ENCODE peak calls at places on chromosomes 13 and 19, in ten cellular contexts. One of them, this sample, is unnamed.

GRCh38 chr19:35704218-35704617 is at the start of gene ZBTB32:
- DNase-seq in A549: no peak
- DNase-seq in H1: peak
- DNase-seq in sigmoid colon: no peak
- DNase-seq in esophagus muscularis mucosa: no peak
- DNase-seq in K562: peak
- DNase-seq in stomach: no peak
- DNase-seq in ovary: no peak
- DNase-seq in tibial nerve: no peak
- DNase-seq in HepG2: no peak
- DNase-seq in this sample: peak

GRCh38 chr19:11659612-11660011 is 62.3 kb downstream of the ZNF627 start:
- DNase-seq in A549: no peak
- DNase-seq in H1: no peak
- DNase-seq in sigmoid colon: no peak
- DNase-seq in esophagus muscularis mucosa: no peak
- DNase-seq in K562: peak
- DNase-seq in stomach: no peak
- DNase-seq in ovary: no peak
- DNase-seq in tibial nerve: no peak
- DNase-seq in HepG2: peak
- DNase-seq in this sample: no peak

GRCh38 chr13:91139232-91139631 is 208.3 kb upstream of the MIR17HG start:
- DNase-seq in A549: no peak
- DNase-seq in H1: no peak
- DNase-seq in sigmoid colon: no peak
- DNase-seq in esophagus muscularis mucosa: no peak
- DNase-seq in K562: no peak
- DNase-seq in stomach: no peak
- DNase-seq in ovary: no peak
- DNase-seq in tibial nerve: no peak
- DNase-seq in HepG2: no peak
- DNase-seq in this sample: no peak

GRCh38 chr13:31038834-31039552 is 106.5 kb downstream of the TEX26 start:
- DNase-seq in A549: no peak
- DNase-seq in H1: no peak
- DNase-seq in sigmoid colon: no peak
- DNase-seq in esophagus muscularis mucosa: no peak
- DNase-seq in K562: no peak
- DNase-seq in stomach: no peak
- DNase-seq in ovary: no peak
- DNase-seq in tibial nerve: no peak
- DNase-seq in HepG2: no peak
- DNase-seq in this sample: no peak

GRCh38 chr13:79227418-79227817 is 178.6 kb downstream of the RBM26 start:
- DNase-seq in A549: no peak
- DNase-seq in H1: no peak
- DNase-seq in sigmoid colon: no peak
- DNase-seq in esophagus muscularis mucosa: no peak
- DNase-seq in K562: no peak
- DNase-seq in stomach: no peak
- DNase-seq in ovary: no peak
- DNase-seq in tibial nerve: no peak
- DNase-seq in HepG2: no peak
- DNase-seq in this sample: no peak

GRCh38 chr19:52689804-52690394 is 44.9 kb downstream of the ZNF611 start:
- DNase-seq in A549: no peak
- DNase-seq in H1: peak
- DNase-seq in sigmoid colon: peak
- DNase-seq in esophagus muscularis mucosa: peak
- DNase-seq in K562: peak
- DNase-seq in stomach: peak
- DNase-seq in ovary: peak
- DNase-seq in tibial nerve: peak
- DNase-seq in HepG2: no peak
- DNase-seq in this sample: peak

GRCh38 chr13:95948646-95949045 is 104.6 kb downstream of the UGGT2 start:
- DNase-seq in A549: no peak
- DNase-seq in H1: no peak
- DNase-seq in sigmoid colon: no peak
- DNase-seq in esophagus muscularis mucosa: no peak
- DNase-seq in K562: no peak
- DNase-seq in stomach: no peak
- DNase-seq in ovary: no peak
- DNase-seq in tibial nerve: no peak
- DNase-seq in HepG2: no peak
- DNase-seq in this sample: no peak

GRCh38 chr19:14048439-14049153 is 13.3 kb downstream of the PALM3 start:
- DNase-seq in A549: peak
- DNase-seq in H1: peak
- DNase-seq in sigmoid colon: no peak
- DNase-seq in esophagus muscularis mucosa: peak
- DNase-seq in K562: peak
- DNase-seq in stomach: peak
- DNase-seq in ovary: no peak
- DNase-seq in tibial nerve: peak
- DNase-seq in HepG2: peak
- DNase-seq in this sample: peak

GRCh38 chr19:55109527-55110291 is 7.7 kb downstream of the PPP1R12C start:
- DNase-seq in A549: no peak
- DNase-seq in H1: no peak
- DNase-seq in sigmoid colon: peak
- DNase-seq in esophagus muscularis mucosa: no peak
- DNase-seq in K562: no peak
- DNase-seq in stomach: no peak
- DNase-seq in ovary: no peak
- DNase-seq in tibial nerve: no peak
- DNase-seq in HepG2: no peak
- DNase-seq in this sample: no peak

GRCh38 chr13:30805603-30806011 is 70.3 kb downstream of the ALOX5AP start:
- DNase-seq in A549: no peak
- DNase-seq in H1: no peak
- DNase-seq in sigmoid colon: peak
- DNase-seq in esophagus muscularis mucosa: no peak
- DNase-seq in K562: no peak
- DNase-seq in stomach: no peak
- DNase-seq in ovary: no peak
- DNase-seq in tibial nerve: no peak
- DNase-seq in HepG2: peak
- DNase-seq in this sample: no peak

GRCh38 chr13:45398862-45399261 is 19.3 kb downstream of the SLC25A30 start:
- DNase-seq in A549: no peak
- DNase-seq in H1: no peak
- DNase-seq in sigmoid colon: no peak
- DNase-seq in esophagus muscularis mucosa: no peak
- DNase-seq in K562: no peak
- DNase-seq in stomach: no peak
- DNase-seq in ovary: no peak
- DNase-seq in tibial nerve: no peak
- DNase-seq in HepG2: no peak
- DNase-seq in this sample: no peak

GRCh38 chr13:85462792-85463425 is 336.3 kb downstream of the SLITRK6 start:
- DNase-seq in A549: no peak
- DNase-seq in H1: no peak
- DNase-seq in sigmoid colon: no peak
- DNase-seq in esophagus muscularis mucosa: no peak
- DNase-seq in K562: no peak
- DNase-seq in stomach: no peak
- DNase-seq in ovary: no peak
- DNase-seq in tibial nerve: no peak
- DNase-seq in HepG2: no peak
- DNase-seq in this sample: no peak

GRCh38 chr19:36963262-36963661 is 47.1 kb downstream of the ZNF568 start:
- DNase-seq in A549: no peak
- DNase-seq in H1: no peak
- DNase-seq in sigmoid colon: no peak
- DNase-seq in esophagus muscularis mucosa: no peak
- DNase-seq in K562: no peak
- DNase-seq in stomach: no peak
- DNase-seq in ovary: no peak
- DNase-seq in tibial nerve: no peak
- DNase-seq in HepG2: no peak
- DNase-seq in this sample: no peak

DNA sequence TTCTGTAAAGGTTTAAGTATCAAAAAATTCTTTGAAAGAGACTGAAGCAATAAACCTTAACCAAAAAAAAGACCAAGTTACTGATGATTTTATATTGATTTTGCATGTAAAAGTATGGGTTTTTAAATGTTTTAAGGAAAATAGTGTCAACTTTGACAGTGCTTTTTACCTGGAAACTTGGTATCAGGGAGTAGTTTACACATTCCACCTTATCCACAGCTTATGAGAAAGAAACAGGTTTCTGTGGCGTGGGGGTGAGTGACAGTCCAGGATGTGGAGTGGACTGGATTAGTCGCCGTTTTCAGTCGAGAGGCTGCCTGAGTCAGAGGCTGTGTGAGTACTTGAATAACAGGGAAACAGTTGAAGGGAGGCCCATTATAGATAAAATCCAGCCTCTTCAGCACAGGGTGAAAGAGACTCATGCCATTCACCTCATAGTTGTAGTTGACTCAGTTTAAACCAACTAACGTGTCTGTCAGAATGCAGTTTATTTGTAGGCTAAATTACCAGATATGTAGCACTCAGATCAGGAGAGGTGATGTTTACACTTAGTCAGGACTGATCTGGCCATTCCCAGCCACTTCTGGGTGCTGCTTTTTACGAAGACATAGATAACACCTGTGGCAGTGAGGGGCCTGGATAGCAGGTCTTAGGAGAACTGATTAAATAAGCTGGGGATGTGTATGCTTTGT is 595 bp upstream of the GPR183 start:
- DNase-seq in A549: peak
- DNase-seq in H1: no peak
- DNase-seq in sigmoid colon: no peak
- DNase-seq in esophagus muscularis mucosa: no peak
- DNase-seq in K562: peak
- DNase-seq in stomach: no peak
- DNase-seq in ovary: no peak
- DNase-seq in tibial nerve: no peak
- DNase-seq in HepG2: no peak
- DNase-seq in this sample: peak
- TF ChIP-seq EP300 in A549: no peak
- TF ChIP-seq EP300 in H1: no peak
- TF ChIP-seq EP300 in sigmoid colon: no peak
- TF ChIP-seq EP300 in esophagus muscularis mucosa: no peak
- TF ChIP-seq EP300 in K562: peak
- TF ChIP-seq EP300 in stomach: no peak
- TF ChIP-seq EP300 in ovary: no peak
- TF ChIP-seq EP300 in tibial nerve: no peak
- TF ChIP-seq EP300 in HepG2: no peak
- TF ChIP-seq EP300 in this sample: no peak

GRCh38 chr19:46546194-46546896 is 50.7 kb upstream of the PNMA8B start:
- DNase-seq in A549: peak
- DNase-seq in H1: peak
- DNase-seq in sigmoid colon: no peak
- DNase-seq in esophagus muscularis mucosa: no peak
- DNase-seq in K562: peak
- DNase-seq in stomach: peak
- DNase-seq in ovary: peak
- DNase-seq in tibial nerve: peak
- DNase-seq in HepG2: peak
- DNase-seq in this sample: peak

GRCh38 chr19:46537136-46538097 is 41.8 kb upstream of the PNMA8B start:
- DNase-seq in A549: peak
- DNase-seq in H1: peak
- DNase-seq in sigmoid colon: peak
- DNase-seq in esophagus muscularis mucosa: no peak
- DNase-seq in K562: peak
- DNase-seq in stomach: peak
- DNase-seq in ovary: no peak
- DNase-seq in tibial nerve: peak
- DNase-seq in HepG2: no peak
- DNase-seq in this sample: peak

GRCh38 chr19:46542428-46543230 is 47.0 kb upstream of the PNMA8B start:
- DNase-seq in A549: peak
- DNase-seq in H1: peak
- DNase-seq in sigmoid colon: peak
- DNase-seq in esophagus muscularis mucosa: peak
- DNase-seq in K562: peak
- DNase-seq in stomach: peak
- DNase-seq in ovary: peak
- DNase-seq in tibial nerve: peak
- DNase-seq in HepG2: peak
- DNase-seq in this sample: peak
- TF ChIP-seq EP300 in A549: no peak
- TF ChIP-seq EP300 in H1: no peak
- TF ChIP-seq EP300 in sigmoid colon: no peak
- TF ChIP-seq EP300 in esophagus muscularis mucosa: no peak
- TF ChIP-seq EP300 in K562: no peak
- TF ChIP-seq EP300 in stomach: no peak
- TF ChIP-seq EP300 in ovary: no peak
- TF ChIP-seq EP300 in tibial nerve: no peak
- TF ChIP-seq EP300 in HepG2: no peak
- TF ChIP-seq EP300 in this sample: no peak

GRCh38 chr19:48121909-48122371 is 11.3 kb upstream of the PLA2G4C start:
- DNase-seq in A549: no peak
- DNase-seq in H1: no peak
- DNase-seq in sigmoid colon: no peak
- DNase-seq in esophagus muscularis mucosa: no peak
- DNase-seq in K562: no peak
- DNase-seq in stomach: no peak
- DNase-seq in ovary: no peak
- DNase-seq in tibial nerve: no peak
- DNase-seq in HepG2: no peak
- DNase-seq in this sample: no peak
- TF ChIP-seq EP300 in A549: no peak
- TF ChIP-seq EP300 in H1: no peak
- TF ChIP-seq EP300 in sigmoid colon: no peak
- TF ChIP-seq EP300 in esophagus muscularis mucosa: no peak
- TF ChIP-seq EP300 in K562: no peak
- TF ChIP-seq EP300 in stomach: no peak
- TF ChIP-seq EP300 in ovary: no peak
- TF ChIP-seq EP300 in tibial nerve: no peak
- TF ChIP-seq EP300 in HepG2: no peak
- TF ChIP-seq EP300 in this sample: no peak

DNA sequence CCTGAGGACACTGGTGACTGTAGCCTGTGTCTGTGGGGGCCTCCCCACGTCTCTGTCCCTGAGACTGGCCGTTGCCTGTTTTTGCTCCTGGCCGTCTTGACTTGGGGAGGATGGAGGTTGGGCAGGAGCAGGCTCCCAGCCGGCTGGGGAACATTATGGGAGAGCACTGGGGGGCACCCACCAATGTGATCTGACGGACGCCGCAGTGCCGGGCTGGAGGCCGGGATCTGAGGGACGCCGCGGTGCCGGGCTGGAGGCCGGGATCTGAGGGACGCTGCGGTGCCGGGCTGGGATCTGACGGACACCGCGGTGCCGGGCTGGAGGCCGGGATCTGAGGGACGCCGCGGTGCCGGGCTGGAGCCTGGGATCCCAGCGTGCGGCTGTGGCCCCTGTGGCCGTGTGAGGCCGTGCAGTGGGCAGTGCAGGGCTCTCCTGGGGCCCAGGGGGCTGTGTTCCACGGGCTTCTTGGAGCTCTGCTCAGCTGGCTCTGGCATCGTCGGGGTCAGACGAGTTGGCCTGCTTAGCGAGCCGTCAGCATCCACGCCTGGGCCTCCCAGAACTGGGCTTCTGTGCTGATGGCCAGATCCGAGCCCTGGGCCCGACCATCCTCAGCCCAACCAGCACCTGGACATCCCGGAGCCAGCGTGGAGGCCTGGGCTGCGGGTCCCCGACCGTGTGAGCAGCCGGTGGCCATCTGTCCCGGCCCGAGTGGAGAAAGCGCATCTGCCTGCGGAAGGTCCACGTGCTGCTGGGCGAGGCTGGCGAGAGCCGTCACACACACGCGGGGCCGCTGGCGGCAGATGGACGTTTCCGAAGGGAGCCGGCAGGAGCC is 45.8 kb downstream of the GAS6 start:
- DNase-seq in A549: no peak
- DNase-seq in H1: no peak
- DNase-seq in sigmoid colon: no peak
- DNase-seq in esophagus muscularis mucosa: no peak
- DNase-seq in K562: no peak
- DNase-seq in stomach: no peak
- DNase-seq in ovary: no peak
- DNase-seq in tibial nerve: no peak
- DNase-seq in HepG2: no peak
- DNase-seq in this sample: no peak
- TF ChIP-seq EP300 in A549: no peak
- TF ChIP-seq EP300 in H1: no peak
- TF ChIP-seq EP300 in sigmoid colon: no peak
- TF ChIP-seq EP300 in esophagus muscularis mucosa: no peak
- TF ChIP-seq EP300 in K562: no peak
- TF ChIP-seq EP300 in stomach: no peak
- TF ChIP-seq EP300 in ovary: no peak
- TF ChIP-seq EP300 in tibial nerve: no peak
- TF ChIP-seq EP300 in HepG2: no peak
- TF ChIP-seq EP300 in this sample: no peak

This sample was measured in transverse colon.